ENCODE peak calls at places on chromosomes 3 and 15, in four cellular contexts. N is HepG2, O is GM12878, T is H1. G is an unnamed sample.

GRCh38 chr3:53591646-53592045 is 97.2 kb downstream of the CACNA1D start:
- DNase-seq in N (no peak), O (no peak), T (no peak), G (no peak)

GRCh38 chr15:39180494-39180930 is 400.4 kb upstream of the THBS1 start:
- DNase-seq in N (no peak), O (no peak), T (no peak), G (no peak)

GRCh38 chr3:129185774-129186173 is 2.1 kb upstream of the CNBP start:
- DNase-seq in N (no peak), O (no peak), T (no peak), G (no peak)

GRCh38 chr15:99224815-99225214 is 24.6 kb downstream of the TTC23 start:
- DNase-seq in N (no peak), O (no peak), T (no peak), G (no peak)

GRCh38 chr15:78841307-78841706 is 30.0 kb upstream of the ADAMTS7 start:
- DNase-seq in N (no peak), O (no peak), T (no peak), G (no peak)

GRCh38 chr3:160754371-160754854 is 1.6 kb upstream of the PPM1L start:
- DNase-seq in N (no peak), O (no peak), T (peak), G (no peak)

GRCh38 chr3:130412991-130413390 is 67.5 kb downstream of the COL6A5 start:
- DNase-seq in N (no peak), O (no peak), T (no peak), G (no peak)

GRCh38 chr15:55703873-55704285 is 39.1 kb downstream of the PRTG start:
- DNase-seq in N (no peak), O (peak), T (no peak), G (no peak)

GRCh38 chr3:18288243-18288642 is 136.9 kb downstream of the SATB1 start:
- DNase-seq in N (no peak), O (no peak), T (no peak), G (no peak)

GRCh38 chr3:79618883-79619282 is 148.9 kb downstream of the ROBO1 start:
- DNase-seq in N (no peak), O (no peak), T (no peak), G (no peak)

GRCh38 chr15:52331490-52332240 is 36.1 kb upstream of the MYO5C start:
- DNase-seq in N (peak), O (peak), T (no peak), G (no peak)

DNA sequence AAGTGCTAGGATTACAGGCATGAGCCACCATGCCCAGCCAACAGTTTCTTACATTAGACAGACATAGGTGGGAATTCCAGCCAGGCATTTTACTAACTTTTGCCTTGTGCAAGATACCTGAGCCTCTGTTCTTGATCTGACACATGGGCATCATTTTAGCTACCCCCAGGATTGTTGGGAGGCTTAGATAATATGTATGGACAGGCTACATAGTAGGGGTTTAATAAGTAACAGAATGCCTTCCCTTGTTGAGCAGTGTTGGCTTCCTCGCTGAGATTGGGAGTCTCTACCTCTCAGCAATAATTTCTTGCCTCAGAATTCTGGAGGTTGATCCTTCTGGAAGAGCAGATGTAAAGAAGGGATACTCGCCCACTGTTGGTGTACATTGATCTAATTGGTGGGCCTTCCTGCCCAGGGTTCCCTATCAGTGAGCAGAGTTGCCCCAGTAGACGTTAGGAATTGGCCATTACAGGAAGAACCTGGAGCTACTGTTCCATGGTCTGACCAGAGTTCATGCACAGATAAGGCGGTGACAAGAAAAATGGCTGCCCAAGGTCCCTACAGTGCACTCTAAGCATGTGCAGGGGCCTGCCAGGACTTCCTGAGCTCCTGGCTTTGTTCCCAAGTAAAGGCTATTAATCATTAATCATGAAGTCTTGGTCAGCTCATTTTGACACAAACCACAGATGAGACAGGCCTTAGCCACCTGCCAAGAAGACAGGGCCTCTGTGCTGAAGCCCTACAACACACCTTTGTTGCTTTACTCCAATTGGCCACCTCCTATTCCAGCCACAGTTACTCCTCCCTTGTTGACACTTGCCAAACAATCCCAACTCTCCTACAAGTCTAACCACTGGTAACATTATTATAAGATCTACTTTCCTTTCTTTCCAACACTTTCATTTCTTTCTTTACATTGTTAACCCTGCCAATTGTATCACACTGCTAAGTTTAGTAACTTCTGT is 5.0 kb upstream of the IL17RE start:
- DNase-seq in N (peak), O (peak), T (no peak), G (no peak)
- TF ChIP-seq SUZ12 in N (no peak), O (no peak), T (no peak), G (no peak)

GRCh38 chr3:171462224-171462623 is 2.0 kb upstream of the TNIK start:
- DNase-seq in N (no peak), O (no peak), T (no peak), G (no peak)
- H3K4me3 ChIP-seq in N (no peak), O (peak), T (no peak), G (no peak)

GRCh38 chr3:185397676-185398075 is 34.7 kb downstream of the MAP3K13 start:
- DNase-seq in N (no peak), O (no peak), T (no peak), G (no peak)
- TF ChIP-seq SUZ12 in N (no peak), O (no peak), T (no peak), G (no peak)

DNA sequence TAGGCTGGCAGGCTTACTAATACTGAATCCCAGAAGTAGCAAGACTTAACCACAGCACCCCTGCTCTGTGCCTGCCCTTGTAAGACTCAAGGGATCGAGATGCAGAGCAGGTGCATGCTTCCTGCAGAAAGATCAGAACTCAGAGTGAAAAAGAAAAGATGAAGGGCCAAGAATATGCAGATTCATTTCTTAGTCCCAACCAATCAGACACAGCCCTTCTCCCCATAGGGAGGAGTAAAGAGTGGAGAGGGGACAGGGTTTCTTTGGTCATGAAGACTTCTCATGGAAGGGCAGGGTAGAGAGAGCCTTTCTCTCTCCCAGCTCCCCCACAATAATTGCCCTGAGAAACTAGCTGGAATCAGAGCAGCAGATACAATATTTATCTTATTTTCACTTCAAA is 105.6 kb upstream of the MB21D2 start:
- DNase-seq in N (no peak), O (no peak), T (no peak), G (no peak)
- H3K4me3 ChIP-seq in N (no peak), O (no peak), T (no peak), G (no peak)

GRCh38 chr15:42087460-42087859 is 6.9 kb downstream of the PLA2G4D start:
- DNase-seq in N (no peak), O (no peak), T (peak), G (no peak)
- TF ChIP-seq SUZ12 in N (no peak), O (no peak), T (no peak), G (no peak)

DNA sequence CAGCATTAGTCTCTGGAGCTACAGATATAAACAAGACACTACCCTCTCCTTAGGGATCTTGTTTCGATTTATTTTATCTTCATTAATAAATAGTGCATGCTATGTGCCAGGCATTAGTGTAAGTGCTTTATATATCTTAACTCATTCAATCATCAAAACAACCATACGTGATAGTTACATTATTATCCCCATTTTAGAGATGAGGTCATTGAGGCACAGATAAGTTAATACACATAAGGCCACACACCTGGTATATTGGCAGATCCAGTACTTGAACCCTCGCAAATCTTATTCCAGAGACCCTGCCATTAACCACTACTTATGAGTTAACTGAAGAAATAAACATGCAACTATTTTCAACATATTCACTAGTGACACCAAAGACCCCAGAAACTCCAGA is 25.7 kb upstream of the NR2F2 start:
- DNase-seq in N (no peak), O (no peak), T (no peak), G (no peak)
- H3K4me3 ChIP-seq in N (no peak), O (no peak), T (no peak), G (no peak)

GRCh38 chr15:40353697-40354096 is 2.9 kb downstream of the PHGR1 start:
- DNase-seq in N (no peak), O (no peak), T (no peak), G (no peak)
- TF ChIP-seq SUZ12 in N (no peak), O (no peak), T (no peak), G (no peak)

GRCh38 chr15:74531144-74531811 is 9.7 kb upstream of the ARID3B start:
- DNase-seq in N (peak), O (no peak), T (peak), G (peak)
- H3K4me3 ChIP-seq in N (no peak), O (no peak), T (no peak), G (no peak)

GRCh38 chr15:67305506-67305905 is 50.9 kb downstream of the IQCH start:
- DNase-seq in N (no peak), O (no peak), T (no peak), G (no peak)

GRCh38 chr15:67300266-67300914 is 45.8 kb downstream of the IQCH start:
- DNase-seq in N (no peak), O (no peak), T (no peak), G (no peak)

GRCh38 chr15:67307156-67307555 is 52.6 kb downstream of the IQCH start:
- DNase-seq in N (no peak), O (no peak), T (no peak), G (no peak)

GRCh38 chr15:67304778-67305177 is 50.2 kb downstream of the IQCH start:
- DNase-seq in N (no peak), O (no peak), T (no peak), G (no peak)

GRCh38 chr15:67303490-67304363 is 49.1 kb downstream of the IQCH start:
- DNase-seq in N (peak), O (peak), T (no peak), G (peak)
- TF ChIP-seq SUZ12 in N (no peak), O (no peak), T (no peak), G (no peak)

GRCh38 chr15:84715442-84716035 is 400 bp downstream of the SEC11A start:
- DNase-seq in N (no peak), O (no peak), T (no peak), G (no peak)

GRCh38 chr15:84714816-84715215 is 1.1 kb downstream of the SEC11A start:
- DNase-seq in N (no peak), O (no peak), T (no peak), G (no peak)

GRCh38 chr15:84716036-84716732 is at the start of gene SEC11A:
- DNase-seq in N (peak), O (peak), T (peak), G (peak)

GRCh38 chr15:84714372-84714771 is 1.6 kb downstream of the SEC11A start:
- DNase-seq in N (no peak), O (no peak), T (no peak), G (no peak)
- H3K4me3 ChIP-seq in N (peak), O (peak), T (peak), G (peak)

G was measured in NT2/D1.